ENCODE peak calls at places on chromosomes 7 and 10, in five cellular contexts. Y is H1, V is K562, Z is HepG2, X is GM12878. M is an unnamed sample.

GRCh38 chr10:103855852-103856496 is 598 bp upstream of the SH3PXD2A start:
- DNase-seq in Y (peak), V (no peak), Z (peak), X (no peak), M (no peak)

GRCh38 chr10:72038458-72039001 is 49.8 kb downstream of the SPOCK2 start:
- DNase-seq in Y (no peak), V (no peak), Z (peak), X (no peak), M (no peak)

GRCh38 chr7:6026011-6026819 is 5.0 kb upstream of the ANKRD61 start:
- DNase-seq in Y (peak), V (peak), Z (peak), X (peak), M (peak)

GRCh38 chr7:24821045-24821853 is 64.0 kb upstream of the GSDME start:
- DNase-seq in Y (no peak), V (peak), Z (peak), X (peak), M (no peak)

GRCh38 chr7:158279539-158280466 is 307.8 kb downstream of the PTPRN2 start:
- DNase-seq in Y (no peak), V (no peak), Z (no peak), X (no peak), M (peak)

GRCh38 chr10:6212266-6212640 is 9.5 kb downstream of the PFKFB3 start:
- DNase-seq in Y (no peak), V (no peak), Z (no peak), X (no peak), M (no peak)

GRCh38 chr10:60461688-60462087 is 72.0 kb upstream of the ANK3 start:
- DNase-seq in Y (no peak), V (no peak), Z (no peak), X (no peak), M (no peak)

GRCh38 chr10:13922591-13922990 is 335.8 kb downstream of the PRPF18 start:
- DNase-seq in Y (no peak), V (no peak), Z (no peak), X (no peak), M (no peak)

GRCh38 chr7:38309555-38309954 is 36.1 kb upstream of the TARP start:
- DNase-seq in Y (no peak), V (no peak), Z (no peak), X (no peak), M (no peak)

DNA sequence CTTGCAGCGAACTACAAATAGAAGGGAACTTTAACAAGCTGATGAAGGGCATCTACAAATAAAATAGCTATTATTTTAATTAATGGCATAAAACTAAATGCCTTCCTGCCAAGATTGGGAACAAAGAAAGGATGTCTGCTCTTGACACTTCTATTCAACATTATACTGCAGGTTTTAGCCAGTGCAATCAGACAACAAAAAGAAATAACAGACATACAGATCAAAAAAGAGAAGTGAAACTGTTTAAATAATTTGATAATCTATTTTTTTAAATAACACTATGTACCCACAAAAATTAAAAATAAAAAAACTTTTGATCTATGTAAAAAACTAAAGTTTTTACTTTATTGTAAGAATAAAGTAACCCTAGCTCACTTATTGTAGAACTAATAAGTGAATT is 22.4 kb upstream of the TLL2 start:
- DNase-seq in Y (no peak), V (no peak), Z (no peak), X (no peak), M (no peak)
- TF ChIP-seq ATF2 in Y (no peak), V (no peak), Z (no peak), X (no peak), M (no peak)

DNA sequence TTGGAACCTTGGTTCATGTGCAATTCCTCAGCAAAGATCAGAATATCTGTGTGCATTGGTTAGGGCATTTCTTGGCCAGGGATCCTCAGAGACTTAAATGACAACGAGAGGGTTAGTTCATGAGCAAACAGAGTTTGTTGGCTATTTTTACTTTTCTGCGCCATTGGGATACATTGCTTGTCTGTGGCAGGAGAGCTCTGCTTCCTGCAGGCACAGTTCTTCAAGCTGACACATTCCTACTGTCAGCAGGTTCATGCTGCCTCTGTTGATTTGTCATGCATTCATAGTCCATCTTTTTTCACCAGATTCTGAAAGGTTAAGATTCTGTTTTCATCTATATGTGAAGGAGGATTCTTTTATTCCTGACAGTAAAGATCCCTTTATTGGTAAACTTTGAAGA is 139.4 kb downstream of the TMEM178B start:
- DNase-seq in Y (no peak), V (no peak), Z (no peak), X (no peak), M (no peak)
- TF ChIP-seq USF2 in Y (no peak), V (no peak), Z (no peak), X (no peak), M (no peak)

GRCh38 chr7:70614237-70614984 is 517.5 kb upstream of the GALNT17 start:
- DNase-seq in Y (peak), V (no peak), Z (no peak), X (no peak), M (peak)
- TF ChIP-seq ATF2 in Y (no peak), V (no peak), Z (no peak), X (no peak), M (no peak)

GRCh38 chr7:128215739-128216138 is 25.3 kb upstream of the LEP start:
- DNase-seq in Y (no peak), V (no peak), Z (no peak), X (no peak), M (no peak)

GRCh38 chr7:128217030-128217805 is 23.9 kb upstream of the LEP start:
- DNase-seq in Y (no peak), V (peak), Z (no peak), X (no peak), M (peak)

GRCh38 chr7:128219646-128220045 is 21.4 kb upstream of the LEP start:
- DNase-seq in Y (no peak), V (no peak), Z (no peak), X (no peak), M (no peak)

GRCh38 chr7:128215281-128215680 is 25.8 kb upstream of the LEP start:
- DNase-seq in Y (no peak), V (no peak), Z (no peak), X (no peak), M (no peak)

GRCh38 chr7:128217972-128218652 is 23.0 kb upstream of the LEP start:
- DNase-seq in Y (no peak), V (peak), Z (peak), X (no peak), M (no peak)
- TF ChIP-seq USF2 in Y (no peak), V (no peak), Z (no peak), X (no peak), M (no peak)

DNA sequence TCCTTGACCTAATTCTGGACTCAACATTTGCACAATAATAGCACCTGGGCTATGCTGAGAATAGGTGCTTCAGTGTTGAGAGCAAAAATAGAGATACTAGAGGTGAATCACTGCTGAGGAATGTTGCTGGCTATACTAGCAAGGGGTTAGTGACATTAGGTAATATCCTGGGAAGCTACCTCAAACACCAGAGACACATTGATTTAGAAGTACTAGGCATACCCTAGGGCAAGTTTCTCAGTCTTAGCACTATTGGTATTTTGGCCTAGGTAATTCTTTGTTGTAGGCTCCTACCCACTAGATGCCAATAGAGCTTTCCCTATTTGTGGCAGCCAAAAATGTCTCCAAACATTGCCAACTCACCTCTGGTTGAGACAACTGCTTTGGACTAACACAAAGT is 484.0 kb upstream of the MBL2 start:
- DNase-seq in Y (peak), V (no peak), Z (peak), X (no peak), M (no peak)
- TF ChIP-seq ATF2 in Y (no peak), V (no peak), Z (no peak), X (no peak), M (no peak)

GRCh38 chr10:75228834-75229233 is 6.9 kb downstream of the COMTD1 start:
- DNase-seq in Y (no peak), V (no peak), Z (no peak), X (no peak), M (no peak)

GRCh38 chr10:75230600-75231038 is 5.1 kb downstream of the COMTD1 start:
- DNase-seq in Y (peak), V (peak), Z (peak), X (peak), M (peak)

GRCh38 chr10:75228278-75228677 is 7.5 kb downstream of the COMTD1 start:
- DNase-seq in Y (no peak), V (no peak), Z (no peak), X (no peak), M (no peak)

GRCh38 chr10:75231672-75232581 is 3.8 kb downstream of the COMTD1 start:
- DNase-seq in Y (no peak), V (no peak), Z (no peak), X (no peak), M (no peak)

DNA sequence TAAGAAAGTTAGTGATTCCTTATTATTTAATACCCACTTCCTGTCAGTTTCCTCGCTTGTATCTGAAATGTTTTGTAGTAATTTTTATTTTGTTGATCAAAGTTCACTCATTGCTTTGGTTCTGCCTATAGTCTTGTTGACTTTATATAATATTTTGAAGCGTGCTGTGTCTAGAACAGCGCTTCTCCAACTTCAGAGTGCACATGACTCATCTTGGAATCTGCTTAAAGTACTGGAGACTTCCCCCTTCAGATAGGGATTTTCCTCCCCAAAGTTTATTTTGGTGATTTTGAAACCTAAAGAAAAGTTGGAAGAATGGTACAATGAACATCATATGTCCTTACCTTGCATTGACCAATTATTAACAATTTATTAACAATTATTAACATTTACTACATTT is 5.8 kb downstream of the COMTD1 start:
- DNase-seq in Y (no peak), V (no peak), Z (no peak), X (no peak), M (no peak)
- TF ChIP-seq USF2 in Y (no peak), V (no peak), Z (no peak), X (no peak), M (no peak)

GRCh38 chr10:50552308-50552707 is 71.4 kb downstream of the SGMS1 start:
- DNase-seq in Y (no peak), V (no peak), Z (no peak), X (no peak), M (no peak)

GRCh38 chr10:50554381-50554994 is 69.3 kb downstream of the SGMS1 start:
- DNase-seq in Y (no peak), V (no peak), Z (no peak), X (no peak), M (peak)

GRCh38 chr10:50551894-50552293 is 71.9 kb downstream of the SGMS1 start:
- DNase-seq in Y (no peak), V (no peak), Z (no peak), X (no peak), M (no peak)

GRCh38 chr10:50554995-50555568 is 68.7 kb downstream of the SGMS1 start:
- DNase-seq in Y (no peak), V (peak), Z (no peak), X (no peak), M (peak)

DNA sequence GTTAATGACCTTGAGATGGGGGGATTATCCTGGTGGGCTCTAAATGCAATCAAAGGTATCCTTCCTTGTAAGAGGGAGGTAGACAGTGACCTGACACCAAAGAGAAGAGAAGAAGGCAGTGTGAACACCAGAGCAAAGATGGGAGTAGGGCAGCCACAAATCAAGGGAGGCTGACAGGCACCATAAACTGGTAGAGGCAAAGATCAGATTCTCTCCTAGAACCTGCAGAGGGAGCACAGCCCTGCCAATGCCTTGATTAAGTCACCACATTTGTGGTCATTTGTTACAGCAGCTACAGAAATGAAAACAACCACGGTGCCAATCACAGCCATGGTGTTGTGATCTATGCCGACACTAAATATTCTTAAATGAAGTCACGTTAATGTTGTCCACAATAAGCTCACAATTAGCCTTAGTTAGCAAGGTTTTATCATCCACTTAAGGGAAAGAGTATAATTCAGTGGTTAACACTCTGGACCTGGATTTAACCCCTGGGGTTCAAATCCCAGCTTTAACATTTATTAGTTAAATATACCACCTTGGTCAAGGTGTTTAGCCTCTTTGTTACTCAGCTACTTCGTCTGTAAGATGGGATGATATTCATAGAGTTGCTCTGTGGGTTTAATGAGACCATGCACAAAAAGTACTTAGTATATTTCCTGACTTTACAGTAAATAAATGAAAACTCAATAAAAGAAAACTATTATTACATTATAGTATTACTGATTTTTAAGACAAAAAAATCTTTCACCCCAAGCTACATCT is 70.8 kb downstream of the SGMS1 start:
- DNase-seq in Y (no peak), V (no peak), Z (no peak), X (no peak), M (no peak)
- TF ChIP-seq ATF2 in Y (no peak), V (no peak), Z (no peak), X (no peak), M (no peak)